ENCODE peak calls at places on chromosomes 13 and 19, in seven cellular contexts. H is kidney tubule cell; T is lower leg skin; X is A172; W is testis; V is endothelial cell; C is stimulated activated CD8-positive, alpha-beta memory T cell treated with anti-CD3 and anti-CD28 coated beads, Interleukin-12 subunit alpha, Interleukin-12 subunit beta, amount 100 ng/mL, for 4 hours. O is an unnamed sample.

GRCh38 chr13:108342369-108343289 is 73.1 kb downstream of the TNFSF13B start:
- DNase-seq in H (peak), T (no peak), X (peak), W (peak), V (no peak), C (no peak), O (no peak)

GRCh38 chr13:99740261-99740979 is 231.1 kb downstream of the ZIC5 start:
- DNase-seq in H (no peak), T (no peak), X (peak), W (no peak), V (no peak), C (no peak), O (no peak)

GRCh38 chr13:36067619-36068456 is 63.3 kb downstream of the DCLK1 start:
- DNase-seq in H (no peak), T (no peak), X (no peak), W (no peak), V (no peak), C (no peak), O (no peak)

GRCh38 chr19:51093066-51093465 is 10.4 kb upstream of the KLK14 start:
- DNase-seq in H (no peak), T (no peak), X (no peak), W (no peak), V (no peak), C (no peak), O (no peak)

GRCh38 chr13:48542581-48543341 is 9.9 kb upstream of the RCBTB2 start:
- DNase-seq in H (peak), T (peak), X (no peak), W (peak), V (peak), C (no peak), O (no peak)

GRCh38 chr13:40271931-40272775 is 394.3 kb downstream of the FOXO1 start:
- DNase-seq in H (peak), T (peak), X (peak), W (peak), V (no peak), C (peak), O (no peak)

GRCh38 chr19:43353606-43354304 is at the start of gene CD177:
- DNase-seq in H (no peak), T (no peak), X (peak), W (no peak), V (no peak), C (no peak), O (no peak)

GRCh38 chr13:67351915-67352314 is 121.8 kb upstream of the PCDH9 start:
- DNase-seq in H (no peak), T (no peak), X (no peak), W (no peak), V (no peak), C (no peak), O (no peak)

GRCh38 chr19:48807590-48808308 is 3.1 kb downstream of the BCAT2 start:
- DNase-seq in H (peak), T (no peak), X (peak), W (no peak), V (no peak), C (no peak), O (no peak)

GRCh38 chr19:3822683-3823344 is 36.6 kb upstream of the MATK start:
- DNase-seq in H (no peak), T (no peak), X (no peak), W (no peak), V (no peak), C (no peak), O (no peak)

GRCh38 chr19:15398501-15399233 is 19.1 kb upstream of the AKAP8 start:
- DNase-seq in H (no peak), T (peak), X (no peak), W (no peak), V (no peak), C (no peak), O (no peak)

GRCh38 chr19:10378124-10378523 is 2.2 kb downstream of the TYK2 start:
- DNase-seq in H (no peak), T (no peak), X (no peak), W (no peak), V (no peak), C (no peak), O (no peak)

GRCh38 chr19:38734426-38735256 is 9.6 kb downstream of the CAPN12 start:
- DNase-seq in H (peak), T (peak), X (peak), W (no peak), V (no peak), C (no peak), O (peak)

GRCh38 chr13:44040754-44041100 is 161.0 kb downstream of the LACC1 start:
- DNase-seq in H (peak), T (no peak), X (no peak), W (no peak), V (no peak), C (no peak), O (no peak)

GRCh38 chr13:110556224-110556606 is 5.3 kb downstream of the RAB20 start:
- DNase-seq in H (no peak), T (no peak), X (no peak), W (no peak), V (no peak), C (no peak), O (no peak)

GRCh38 chr13:97344250-97345175 is 89.5 kb upstream of the RAP2A start:
- DNase-seq in H (peak), T (no peak), X (peak), W (peak), V (peak), C (no peak), O (no peak)

GRCh38 chr19:14472202-14472961 is 2.8 kb downstream of the PTGER1 start:
- DNase-seq in H (peak), T (peak), X (no peak), W (peak), V (peak), C (peak), O (peak)

GRCh38 chr13:93262729-93263128 is 36.1 kb downstream of the GPC6 start:
- DNase-seq in H (peak), T (no peak), X (peak), W (no peak), V (no peak), C (no peak), O (no peak)

GRCh38 chr19:35596366-35596999 is 10.5 kb downstream of the PMIS2 start:
- DNase-seq in H (peak), T (no peak), X (peak), W (peak), V (no peak), C (no peak), O (no peak)

GRCh38 chr19:45595814-45596213 is 6.2 kb downstream of the GPR4 start:
- DNase-seq in H (no peak), T (no peak), X (no peak), W (no peak), V (no peak), C (no peak), O (no peak)

GRCh38 chr19:19021115-19021514 is 12.2 kb downstream of the SUGP2 start:
- DNase-seq in H (peak), T (no peak), X (no peak), W (no peak), V (no peak), C (no peak), O (no peak)

GRCh38 chr13:40585911-40586471 is 80.5 kb downstream of the FOXO1 start:
- DNase-seq in H (peak), T (no peak), X (no peak), W (no peak), V (no peak), C (no peak), O (no peak)

GRCh38 chr19:40617961-40618360 is 16.8 kb downstream of the LTBP4 start:
- DNase-seq in H (no peak), T (no peak), X (no peak), W (no peak), V (no peak), C (no peak), O (no peak)

GRCh38 chr13:105996391-105997028 is 539.0 kb downstream of the EFNB2 start:
- DNase-seq in H (no peak), T (no peak), X (no peak), W (no peak), V (no peak), C (no peak), O (no peak)

GRCh38 chr19:4007836-4008539 is 452 bp downstream of the PIAS4 start:
- DNase-seq in H (no peak), T (no peak), X (no peak), W (peak), V (no peak), C (no peak), O (no peak)

GRCh38 chr13:42028113-42028799 is 20.2 kb upstream of the DGKH start:
- DNase-seq in H (peak), T (no peak), X (no peak), W (no peak), V (no peak), C (no peak), O (no peak)

GRCh38 chr13:82833928-82834327 is 1048.3 kb downstream of the SLITRK1 start:
- DNase-seq in H (no peak), T (no peak), X (no peak), W (no peak), V (no peak), C (no peak), O (no peak)

GRCh38 chr13:66391322-66391721 is 838.8 kb downstream of the PCDH9 start:
- DNase-seq in H (no peak), T (no peak), X (no peak), W (no peak), V (no peak), C (no peak), O (no peak)